ENCODE peak calls at places on chromosomes 16 and 17, in four cellular contexts. One of them, this sample, is unnamed.

GRCh38 chr17:49969134-49969759 is at the start of gene DLX4:
- DNase-seq in Daoy: no peak
- DNase-seq in lung: no peak
- DNase-seq in ELR: peak; percentile 46
- DNase-seq in this sample: no peak

GRCh38 chr16:83652898-83653297 is 154.9 kb upstream of the HSBP1 start:
- DNase-seq in Daoy: no peak
- DNase-seq in lung: no peak
- DNase-seq in ELR: no peak
- DNase-seq in this sample: no peak

GRCh38 chr16:83244057-83244456 is 563.7 kb upstream of the HSBP1 start:
- DNase-seq in ELR: no peak
- DNase-seq in Daoy: no peak
- DNase-seq in lung: no peak
- DNase-seq in this sample: peak; percentile 13

GRCh38 chr16:67993207-67994036 is 5.9 kb downstream of the DPEP2 start:
- DNase-seq in lung: peak; percentile 79
- DNase-seq in ELR: peak; percentile 82
- DNase-seq in Daoy: peak; percentile 67
- DNase-seq in this sample: peak; percentile 44

GRCh38 chr16:48053346-48053745 is 102.4 kb downstream of the ABCC12 start:
- DNase-seq in lung: peak; percentile 41
- DNase-seq in Daoy: peak; percentile 23
- DNase-seq in ELR: peak; percentile 74
- DNase-seq in this sample: no peak

GRCh38 chr17:66548158-66548557 is 245.7 kb downstream of the PRKCA start:
- DNase-seq in ELR: peak; percentile 75
- DNase-seq in Daoy: peak; percentile 54
- DNase-seq in lung: no peak
- DNase-seq in this sample: no peak

GRCh38 chr17:48611213-48611612 is 396 bp upstream of the HOXB7 start:
- DNase-seq in ELR: no peak
- DNase-seq in lung: no peak
- DNase-seq in Daoy: peak; percentile 46
- DNase-seq in this sample: no peak

GRCh38 chr16:56662357-56663354 is 4.9 kb downstream of the MT1F start:
- DNase-seq in lung: no peak
- DNase-seq in ELR: no peak
- DNase-seq in Daoy: no peak
- DNase-seq in this sample: no peak

GRCh38 chr16:57094911-57095310 is 2.5 kb downstream of the CPNE2 start:
- DNase-seq in ELR: no peak
- DNase-seq in lung: no peak
- DNase-seq in Daoy: no peak
- DNase-seq in this sample: no peak

GRCh38 chr17:60314423-60314822 is 77.5 kb downstream of the USP32 start:
- DNase-seq in Daoy: no peak
- DNase-seq in ELR: no peak
- DNase-seq in lung: no peak
- DNase-seq in this sample: no peak

GRCh38 chr16:89431158-89431584 is 59.2 kb downstream of the ANKRD11 start:
- DNase-seq in ELR: no peak
- DNase-seq in Daoy: no peak
- DNase-seq in lung: no peak
- DNase-seq in this sample: peak; percentile 71

GRCh38 chr16:16018705-16019104 is 69.3 kb downstream of the ABCC1 start:
- DNase-seq in ELR: peak; percentile 38
- DNase-seq in lung: no peak
- DNase-seq in Daoy: no peak
- DNase-seq in this sample: no peak

GRCh38 chr16:49857423-49858181 is 1.7 kb upstream of the ZNF423 start:
- DNase-seq in lung: peak; percentile 41
- DNase-seq in ELR: peak; percentile 26
- DNase-seq in Daoy: peak; percentile 69
- DNase-seq in this sample: no peak

GRCh38 chr17:73371285-73371684 is 59.5 kb upstream of the CDC42EP4 start:
- DNase-seq in lung: no peak
- DNase-seq in Daoy: peak; percentile 91
- DNase-seq in ELR: peak; percentile 94
- DNase-seq in this sample: no peak

GRCh38 chr16:70725024-70725911 is 39.4 kb upstream of the MTSS2 start:
- DNase-seq in ELR: no peak
- DNase-seq in lung: peak; percentile 79
- DNase-seq in Daoy: no peak
- DNase-seq in this sample: no peak

GRCh38 chr17:65730711-65731169 is 169.3 kb upstream of the AXIN2 start:
- DNase-seq in ELR: no peak
- DNase-seq in Daoy: no peak
- DNase-seq in lung: no peak
- DNase-seq in this sample: no peak

GRCh38 chr16:86498661-86499493 is 11.4 kb upstream of the FOXF1 start:
- DNase-seq in Daoy: no peak
- DNase-seq in lung: no peak
- DNase-seq in ELR: no peak
- DNase-seq in this sample: no peak

GRCh38 chr17:57124053-57124452 is 39.0 kb downstream of the AKAP1 start:
- DNase-seq in lung: no peak
- DNase-seq in Daoy: no peak
- DNase-seq in ELR: no peak
- DNase-seq in this sample: no peak

GRCh38 chr17:37406635-37407455 is at the start of the genes ACACA and TADA2A:
- DNase-seq in Daoy: peak; percentile 85
- DNase-seq in lung: peak; percentile 79
- DNase-seq in ELR: peak; percentile 90
- DNase-seq in this sample: peak; percentile 69

GRCh38 chr16:85245307-85246172 is 133.3 kb upstream of the CIBAR2 start:
- DNase-seq in lung: peak; percentile 57
- DNase-seq in Daoy: peak; percentile 57
- DNase-seq in ELR: peak; percentile 76
- DNase-seq in this sample: peak; percentile 26

GRCh38 chr16:15775209-15775608 is 81.6 kb downstream of the MYH11 start:
- DNase-seq in lung: no peak
- DNase-seq in ELR: peak; percentile 41
- DNase-seq in Daoy: peak; percentile 32
- DNase-seq in this sample: no peak

GRCh38 chr17:57651996-57652395 is 93.1 kb downstream of the CCDC182 start:
- DNase-seq in Daoy: no peak
- DNase-seq in ELR: no peak
- DNase-seq in lung: no peak
- DNase-seq in this sample: no peak

GRCh38 chr16:65280988-65281530 is 159.2 kb upstream of the CDH11 start:
- DNase-seq in ELR: no peak
- DNase-seq in lung: no peak
- DNase-seq in Daoy: no peak
- DNase-seq in this sample: no peak

GRCh38 chr17:75854111-75854748 is 905 bp downstream of the WBP2 start:
- DNase-seq in ELR: peak; percentile 91
- DNase-seq in lung: no peak
- DNase-seq in Daoy: peak; percentile 84
- DNase-seq in this sample: no peak

GRCh38 chr17:4534515-4534914 is 20.7 kb downstream of the MYBBP1A start:
- DNase-seq in lung: no peak
- DNase-seq in Daoy: no peak
- DNase-seq in ELR: no peak
- DNase-seq in this sample: no peak

GRCh38 chr17:1690544-1691221 is 6.0 kb upstream of the PRPF8 start:
- DNase-seq in lung: no peak
- DNase-seq in ELR: no peak
- DNase-seq in Daoy: no peak
- DNase-seq in this sample: no peak

GRCh38 chr16:14172200-14172805 is 101.2 kb downstream of the MRTFB start:
- DNase-seq in lung: no peak
- DNase-seq in ELR: peak; percentile 71
- DNase-seq in Daoy: no peak
- DNase-seq in this sample: no peak

GRCh38 chr17:66740226-66740625 is 94.7 kb upstream of the CACNG5 start:
- DNase-seq in Daoy: no peak
- DNase-seq in ELR: no peak
- DNase-seq in lung: no peak
- DNase-seq in this sample: no peak

GRCh38 chr17:62626719-62627218 is 701 bp upstream of the MRC2 start:
- DNase-seq in ELR: peak; percentile 83
- DNase-seq in Daoy: no peak
- DNase-seq in lung: peak; percentile 44
- DNase-seq in this sample: no peak

GRCh38 chr17:59490259-59490658 is 75.2 kb upstream of the DHX40 start:
- DNase-seq in lung: no peak
- DNase-seq in Daoy: no peak
- DNase-seq in ELR: no peak
- DNase-seq in this sample: no peak

GRCh38 chr17:79444226-79444625 is 166.6 kb downstream of the RBFOX3 start:
- DNase-seq in lung: no peak
- DNase-seq in ELR: no peak
- DNase-seq in Daoy: no peak
- DNase-seq in this sample: no peak

GRCh38 chr17:18093616-18094408 is 6.1 kb downstream of the DRG2 start:
- DNase-seq in lung: no peak
- DNase-seq in ELR: peak; percentile 89
- DNase-seq in Daoy: peak; percentile 73
- DNase-seq in this sample: peak; percentile 19

GRCh38 chr17:57916925-57917858 is 38.0 kb downstream of the CUEDC1 start:
- DNase-seq in Daoy: no peak
- DNase-seq in lung: peak; percentile 74
- DNase-seq in ELR: peak; percentile 20
- DNase-seq in this sample: no peak

GRCh38 chr17:77395609-77396008 is 254.8 kb downstream of the SEC14L1 start:
- DNase-seq in ELR: no peak
- DNase-seq in lung: no peak
- DNase-seq in Daoy: no peak
- DNase-seq in this sample: no peak

GRCh38 chr16:67857547-67858233 is 10.2 kb upstream of the CENPT start:
- DNase-seq in lung: peak; percentile 90
- DNase-seq in ELR: peak; percentile 97
- DNase-seq in Daoy: peak; percentile 88
- DNase-seq in this sample: peak; percentile 40

GRCh38 chr16:57925310-57925709 is 45.6 kb downstream of the CNGB1 start:
- DNase-seq in lung: no peak
- DNase-seq in Daoy: no peak
- DNase-seq in ELR: no peak
- DNase-seq in this sample: no peak

GRCh38 chr17:27494192-27495091 is 38.2 kb downstream of the KSR1 start:
- DNase-seq in ELR: peak; percentile 13
- DNase-seq in Daoy: no peak
- DNase-seq in lung: peak; percentile 83
- DNase-seq in this sample: peak; percentile 93

GRCh38 chr17:40510328-40510648 is 8.9 kb upstream of the TNS4 start:
- DNase-seq in ELR: peak; percentile 91
- DNase-seq in lung: no peak
- DNase-seq in Daoy: peak; percentile 98
- DNase-seq in this sample: no peak

GRCh38 chr16:66382966-66383299 is 16.4 kb downstream of the CDH5 start:
- DNase-seq in lung: no peak
- DNase-seq in Daoy: peak; percentile 84
- DNase-seq in ELR: peak; percentile 96
- DNase-seq in this sample: no peak

GRCh38 chr16:87461466-87461975 is 31.3 kb downstream of the ZCCHC14 start:
- DNase-seq in Daoy: peak; percentile 87
- DNase-seq in lung: peak; percentile 92
- DNase-seq in ELR: peak; percentile 55
- DNase-seq in this sample: peak; percentile 89